ENCODE peak calls at places on chromosome 22, in nine cellular contexts. B, K, Q, L, F, Y, U, W and C are unnamed samples.
A peak's percentile ranks its signal among the peaks of the same experiment; 100 is the strongest.

GRCh38 chr22:29031236-29031982 is 30.2 kb downstream of the C22orf31 start:
- DNase-seq in B (peak; percentile 99), K (no peak), Q (peak; percentile 65), L (no peak), F (no peak), Y (peak; percentile 87), U (peak; percentile 97), W (peak; percentile 63), C (no peak)

GRCh38 chr22:25112538-25113253 is 87.0 kb upstream of the CRYBB3 start:
- DNase-seq in B (no peak), K (no peak), Q (no peak), L (no peak), F (no peak), Y (no peak), U (no peak), W (no peak), C (no peak)

GRCh38 chr22:38566726-38567504 is 3.1 kb downstream of the DMC1 start:
- DNase-seq in B (no peak), K (no peak), Q (no peak), L (no peak), F (no peak), Y (no peak), U (peak; percentile 43), W (no peak), C (no peak)

GRCh38 chr22:20034143-20034542 is 13.2 kb downstream of the TANGO2 start:
- DNase-seq in B (no peak), K (no peak), Q (no peak), L (no peak), F (no peak), Y (no peak), U (peak; percentile 9), W (no peak), C (no peak)

GRCh38 chr22:38232196-38232595 is 30.4 kb downstream of the MAFF start:
- DNase-seq in B (no peak), K (no peak), Q (no peak), L (no peak), F (no peak), Y (no peak), U (no peak), W (no peak), C (no peak)

GRCh38 chr22:21876486-21877176 is 9.2 kb upstream of the MAPK1 start:
- DNase-seq in B (peak; percentile 44), K (no peak), Q (no peak), L (no peak), F (no peak), Y (no peak), U (peak; percentile 85), W (no peak), C (no peak)

GRCh38 chr22:25774575-25775026 is 32.6 kb downstream of the MYO18B start:
- DNase-seq in B (no peak), K (no peak), Q (no peak), L (no peak), F (no peak), Y (no peak), U (peak; percentile 18), W (no peak), C (no peak)

GRCh38 chr22:43257549-43257948 is 70.6 kb upstream of the TTLL12 start:
- DNase-seq in B (peak; percentile 27), K (no peak), Q (no peak), L (no peak), F (no peak), Y (no peak), U (no peak), W (no peak), C (no peak)

GRCh38 chr22:26033071-26033470 is 136.2 kb upstream of the SEZ6L start:
- DNase-seq in B (no peak), K (no peak), Q (no peak), L (no peak), F (no peak), Y (no peak), U (no peak), W (no peak), C (no peak)

GRCh38 chr22:30312053-30312452 is 14.7 kb downstream of the TBC1D10A start:
- DNase-seq in B (peak; percentile 91), K (no peak), Q (no peak), L (no peak), F (no peak), Y (no peak), U (peak; percentile 91), W (no peak), C (no peak)
- H3K4me1 ChIP-seq in B (peaks cover 32% of the 10 kb centered on the region), K (peaks cover 47% of the 10 kb centered on the region), Q (no peaks in the 10 kb centered on the region), L (peaks cover 98% of the 10 kb centered on the region), F (peaks cover 40% of the 10 kb centered on the region), Y (peaks cover 97% of the 10 kb centered on the region), U (peaks cover 44% of the 10 kb centered on the region), W (peaks cover 98% of the 10 kb centered on the region), C (peaks cover 31% of the 10 kb centered on the region)

DNA sequence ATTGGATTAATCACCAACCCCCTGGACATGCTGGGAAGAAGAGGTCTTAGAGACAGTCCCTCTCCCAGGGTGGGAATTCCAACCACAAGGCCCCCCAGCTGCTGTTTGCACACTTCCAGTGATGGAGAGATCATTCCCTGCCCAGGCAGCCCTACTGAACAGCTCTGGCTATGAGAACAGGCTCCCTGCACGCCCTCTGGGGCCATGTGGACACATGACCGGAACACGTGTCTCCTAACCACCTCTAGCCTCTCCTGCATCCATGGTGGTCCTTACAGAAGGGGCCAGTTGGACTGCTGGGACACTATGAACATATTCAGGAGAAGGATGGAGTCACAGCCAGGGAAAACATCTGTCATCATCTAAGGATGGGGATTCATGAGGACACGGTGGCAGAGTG is 196.2 kb downstream of the MN1 start:
- DNase-seq in B (no peak), K (no peak), Q (no peak), L (no peak), F (no peak), Y (no peak), U (no peak), W (no peak), C (no peak)
- H3K27me3 ChIP-seq in B (no peaks in the 10 kb centered on the region), K (no peaks in the 10 kb centered on the region), Q (no peaks in the 10 kb centered on the region), L (peaks cover 39% of the 10 kb centered on the region), F (peaks cover 77% of the 10 kb centered on the region), Y (peaks cover 4% of the 10 kb centered on the region), U (no peaks in the 10 kb centered on the region), W (no peaks in the 10 kb centered on the region), C (no peaks in the 10 kb centered on the region)

GRCh38 chr22:36860821-36861659 is at the start of gene NCF4:
- DNase-seq in B (no peak), K (peak; percentile 87), Q (no peak), L (peak; percentile 64), F (peak; percentile 63), Y (peak; percentile 87), U (no peak), W (peak; percentile 88), C (no peak)

GRCh38 chr22:36858156-36858555 is 2.6 kb upstream of the NCF4 start:
- DNase-seq in B (no peak), K (no peak), Q (no peak), L (no peak), F (no peak), Y (peak; percentile 6), U (no peak), W (no peak), C (no peak)

GRCh38 chr22:36860438-36860820 is 377 bp upstream of the NCF4 start:
- DNase-seq in B (no peak), K (no peak), Q (no peak), L (no peak), F (no peak), Y (no peak), U (no peak), W (no peak), C (no peak)

GRCh38 chr22:36858966-36859365 is 1.8 kb upstream of the NCF4 start:
- DNase-seq in B (no peak), K (no peak), Q (no peak), L (no peak), F (peak; percentile 42), Y (no peak), U (no peak), W (no peak), C (no peak)

GRCh38 chr22:36860017-36860416 is 789 bp upstream of the NCF4 start:
- DNase-seq in B (no peak), K (no peak), Q (no peak), L (no peak), F (no peak), Y (peak; percentile 10), U (peak; percentile 24), W (no peak), C (no peak)
- H3K4me1 ChIP-seq in B (no peaks in the 10 kb centered on the region), K (peaks cover 9% of the 10 kb centered on the region), Q (peaks cover 4% of the 10 kb centered on the region), L (peaks cover 8% of the 10 kb centered on the region), F (peaks cover 54% of the 10 kb centered on the region), Y (peaks cover 6% of the 10 kb centered on the region), U (peaks cover 4% of the 10 kb centered on the region), W (peaks cover 7% of the 10 kb centered on the region), C (peaks cover 5% of the 10 kb centered on the region)

GRCh38 chr22:47963660-47964059 is 1201.2 kb downstream of the TBC1D22A start:
- DNase-seq in B (no peak), K (no peak), Q (no peak), L (no peak), F (no peak), Y (no peak), U (no peak), W (no peak), C (no peak)

GRCh38 chr22:47967841-47968240 is 1205.4 kb downstream of the TBC1D22A start:
- DNase-seq in B (no peak), K (no peak), Q (no peak), L (no peak), F (no peak), Y (no peak), U (no peak), W (no peak), C (no peak)

GRCh38 chr22:47966316-47966715 is 1203.9 kb downstream of the TBC1D22A start:
- DNase-seq in B (no peak), K (no peak), Q (no peak), L (no peak), F (no peak), Y (no peak), U (no peak), W (no peak), C (no peak)

GRCh38 chr22:47965896-47966295 is 1203.4 kb downstream of the TBC1D22A start:
- DNase-seq in B (no peak), K (no peak), Q (no peak), L (no peak), F (no peak), Y (no peak), U (no peak), W (no peak), C (no peak)

DNA sequence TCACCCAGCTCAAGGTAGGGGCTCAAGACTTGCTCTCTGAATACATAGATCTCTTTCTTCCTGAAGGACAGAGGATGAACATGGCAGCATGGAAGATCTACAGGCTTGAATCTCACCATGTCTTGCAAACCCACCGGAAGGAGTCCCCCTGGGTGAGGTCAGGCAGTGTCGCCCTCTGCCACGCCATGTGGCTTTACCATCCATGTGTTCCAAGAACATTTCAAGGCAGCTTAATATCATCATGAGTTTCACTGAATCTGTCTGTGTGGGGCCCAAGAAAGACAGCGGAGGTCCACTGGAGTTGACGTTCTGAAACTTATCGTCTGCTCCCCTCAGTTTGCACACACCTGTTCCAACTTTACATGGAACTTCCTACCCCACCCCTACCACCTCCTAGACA is 1202.6 kb downstream of the TBC1D22A start:
- DNase-seq in B (no peak), K (no peak), Q (no peak), L (no peak), F (no peak), Y (no peak), U (no peak), W (no peak), C (no peak)
- H3K27me3 ChIP-seq in B (no peaks in the 10 kb centered on the region), K (no peaks in the 10 kb centered on the region), Q (no peaks in the 10 kb centered on the region), L (peaks cover 47% of the 10 kb centered on the region), F (no peaks in the 10 kb centered on the region), Y (no peaks in the 10 kb centered on the region), U (no peaks in the 10 kb centered on the region), W (no peaks in the 10 kb centered on the region), C (no peaks in the 10 kb centered on the region)

GRCh38 chr22:41913040-41913719 is 1.7 kb downstream of the SHISA8 start:
- DNase-seq in B (no peak), K (no peak), Q (no peak), L (no peak), F (no peak), Y (no peak), U (no peak), W (no peak), C (no peak)
- H3K4me1 ChIP-seq in B (no peaks in the 10 kb centered on the region), K (peaks cover 11% of the 10 kb centered on the region), Q (no peaks in the 10 kb centered on the region), L (peaks cover 53% of the 10 kb centered on the region), F (peaks cover 10% of the 10 kb centered on the region), Y (peaks cover 32% of the 10 kb centered on the region), U (peaks cover 5% of the 10 kb centered on the region), W (peaks cover 31% of the 10 kb centered on the region), C (peaks cover 5% of the 10 kb centered on the region)